ENCODE peak calls at places on chromosomes 11 and 22, in nine cellular contexts. I is IMR-90, D is heart left ventricle, Z is Peyer's patch, S is vagina, R is HCT116, W is tibial nerve, P is ovary, Q is A549. O is an unnamed sample.

GRCh38 chr11:76669901-76670474 is 559 bp downstream of the LRRC32 start:
- DNase-seq in I (peak), D (peak), Z (no peak), S (no peak), R (no peak), W (no peak), P (peak), Q (no peak), O (no peak)

GRCh38 chr11:76162336-76163288 is 43.7 kb downstream of the WNT11 start:
- DNase-seq in I (no peak), D (no peak), Z (no peak), S (no peak), R (no peak), W (no peak), P (no peak), Q (no peak), O (no peak)

GRCh38 chr11:75673977-75674582 is 5.2 kb upstream of the MAP6 start:
- DNase-seq in I (peak), D (no peak), Z (no peak), S (no peak), R (peak), W (no peak), P (no peak), Q (peak), O (peak)

GRCh38 chr11:120131941-120132644 is 5.8 kb downstream of the TRIM29 start:
- DNase-seq in I (no peak), D (peak), Z (no peak), S (peak), R (no peak), W (no peak), P (peak), Q (no peak), O (no peak)

GRCh38 chr11:12411806-12412727 is 34.7 kb downstream of the PARVA start:
- DNase-seq in I (peak), D (peak), Z (peak), S (no peak), R (peak), W (peak), P (peak), Q (peak), O (peak)

GRCh38 chr11:125071408-125071807 is 8.3 kb downstream of the SLC37A2 start:
- DNase-seq in I (no peak), D (no peak), Z (no peak), S (no peak), R (no peak), W (peak), P (no peak), Q (no peak), O (peak)

GRCh38 chr22:19703869-19704268 is 10.4 kb upstream of the SEPTIN5 start:
- DNase-seq in I (no peak), D (peak), Z (no peak), S (no peak), R (no peak), W (no peak), P (no peak), Q (no peak), O (no peak)

GRCh38 chr11:121890377-121890776 is 225.6 kb downstream of the BLID start:
- DNase-seq in I (peak), D (no peak), Z (no peak), S (no peak), R (no peak), W (no peak), P (no peak), Q (no peak), O (no peak)

GRCh38 chr11:124536520-124536919 is 6.9 kb downstream of the OR8B12 start:
- DNase-seq in I (peak), D (peak), Z (no peak), S (no peak), R (peak), W (peak), P (no peak), Q (peak), O (peak)

GRCh38 chr11:119787074-119787461 is 58.1 kb upstream of the NECTIN1 start:
- DNase-seq in I (no peak), D (no peak), Z (no peak), S (no peak), R (no peak), W (no peak), P (no peak), Q (no peak), O (no peak)

GRCh38 chr11:86214710-86215109 is 29.8 kb upstream of the EED start:
- DNase-seq in I (no peak), D (no peak), Z (no peak), S (no peak), R (no peak), W (no peak), P (no peak), Q (no peak), O (peak)

GRCh38 chr22:45867118-45867905 is 109.7 kb downstream of the WNT7B start:
- DNase-seq in I (no peak), D (no peak), Z (no peak), S (no peak), R (no peak), W (no peak), P (no peak), Q (no peak), O (no peak)

GRCh38 chr11:43360361-43361032 is 1.8 kb downstream of the TTC17 start:
- DNase-seq in I (peak), D (no peak), Z (no peak), S (no peak), R (no peak), W (no peak), P (no peak), Q (no peak), O (peak)

GRCh38 chr11:102733232-102733875 is 8.6 kb upstream of the MMP8 start:
- DNase-seq in I (peak), D (peak), Z (no peak), S (no peak), R (peak), W (peak), P (no peak), Q (peak), O (peak)

GRCh38 chr11:111540921-111541208 is 345 bp downstream of the LAYN start:
- DNase-seq in I (no peak), D (no peak), Z (no peak), S (no peak), R (no peak), W (no peak), P (no peak), Q (no peak), O (no peak)

GRCh38 chr11:16909375-16910035 is 104.7 kb downstream of the PLEKHA7 start:
- DNase-seq in I (no peak), D (no peak), Z (no peak), S (no peak), R (no peak), W (no peak), P (no peak), Q (no peak), O (no peak)

GRCh38 chr11:47161890-47162289 is 14.8 kb downstream of the ARFGAP2 start:
- DNase-seq in I (peak), D (no peak), Z (no peak), S (no peak), R (no peak), W (no peak), P (no peak), Q (no peak), O (no peak)

GRCh38 chr11:100585728-100586127 is 101.4 kb upstream of the ARHGAP42 start:
- DNase-seq in I (no peak), D (no peak), Z (no peak), S (no peak), R (no peak), W (peak), P (no peak), Q (no peak), O (no peak)

GRCh38 chr11:5234390-5234834 is at the start of gene HBD:
- DNase-seq in I (peak), D (no peak), Z (no peak), S (no peak), R (no peak), W (no peak), P (no peak), Q (no peak), O (peak)

GRCh38 chr22:17201285-17201945 is 17.8 kb downstream of the ADA2 start:
- DNase-seq in I (peak), D (no peak), Z (no peak), S (no peak), R (no peak), W (no peak), P (no peak), Q (peak), O (peak)

GRCh38 chr11:66868726-66869291 is 11.9 kb downstream of the LRFN4 start:
- DNase-seq in I (no peak), D (no peak), Z (peak), S (no peak), R (peak), W (no peak), P (no peak), Q (peak), O (peak)
- H3K4me3 ChIP-seq in I (no peak), D (no peak), Z (no peak), S (no peak), R (no peak), W (no peak), P (no peak), Q (no peak), O (no peak)

DNA sequence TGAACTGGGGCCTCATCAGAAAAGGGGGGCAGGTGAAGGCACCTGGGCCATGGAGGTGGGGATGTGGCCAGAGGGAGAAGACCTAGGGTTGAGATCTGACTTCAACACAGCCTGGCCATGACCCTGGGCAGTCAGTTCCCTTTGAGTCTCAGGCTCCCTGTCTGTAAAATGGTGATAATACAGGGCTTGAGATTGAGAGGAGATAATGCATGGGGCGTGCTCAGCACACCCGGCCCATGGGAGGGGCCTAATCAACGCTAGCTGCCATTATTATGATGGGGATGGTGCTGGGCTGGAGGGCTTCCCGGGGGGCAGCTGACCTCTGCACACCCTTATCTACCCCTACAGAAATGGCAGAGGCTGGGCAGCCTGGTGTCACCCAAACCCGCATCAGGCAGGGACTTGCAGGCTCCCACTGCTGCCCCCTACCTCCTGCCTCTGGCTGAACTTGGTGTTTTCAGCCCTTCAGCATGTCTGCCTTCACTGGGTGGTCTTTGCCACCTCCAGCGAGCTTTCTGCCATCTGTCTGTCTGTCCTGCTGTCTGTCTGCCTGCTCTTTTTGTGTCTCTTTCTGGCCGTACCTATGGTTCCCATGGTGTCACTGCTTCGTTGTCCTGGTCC is 84.5 kb downstream of the CACNA1I start:
- DNase-seq in I (no peak), D (no peak), Z (no peak), S (no peak), R (no peak), W (no peak), P (no peak), Q (peak), O (peak)
- TF ChIP-seq CTCF in I (no peak), D (no peak), Z (no peak), S (no peak), R (peak), W (no peak), P (no peak), Q (no peak), O (peak)

GRCh38 chr11:2904153-2905052 is 18.8 kb upstream of the CDKN1C start:
- DNase-seq in I (no peak), D (no peak), Z (no peak), S (no peak), R (no peak), W (no peak), P (peak), Q (peak), O (no peak)

GRCh38 chr11:2903672-2904011 is 18.1 kb upstream of the CDKN1C start:
- DNase-seq in I (no peak), D (no peak), Z (no peak), S (no peak), R (no peak), W (no peak), P (no peak), Q (no peak), O (no peak)

GRCh38 chr11:2902784-2903671 is 17.5 kb upstream of the CDKN1C start:
- DNase-seq in I (no peak), D (no peak), Z (no peak), S (no peak), R (no peak), W (no peak), P (peak), Q (peak), O (no peak)

GRCh38 chr11:2901196-2901796 is 15.7 kb upstream of the CDKN1C start:
- DNase-seq in I (no peak), D (no peak), Z (no peak), S (no peak), R (no peak), W (no peak), P (peak), Q (no peak), O (no peak)

DNA sequence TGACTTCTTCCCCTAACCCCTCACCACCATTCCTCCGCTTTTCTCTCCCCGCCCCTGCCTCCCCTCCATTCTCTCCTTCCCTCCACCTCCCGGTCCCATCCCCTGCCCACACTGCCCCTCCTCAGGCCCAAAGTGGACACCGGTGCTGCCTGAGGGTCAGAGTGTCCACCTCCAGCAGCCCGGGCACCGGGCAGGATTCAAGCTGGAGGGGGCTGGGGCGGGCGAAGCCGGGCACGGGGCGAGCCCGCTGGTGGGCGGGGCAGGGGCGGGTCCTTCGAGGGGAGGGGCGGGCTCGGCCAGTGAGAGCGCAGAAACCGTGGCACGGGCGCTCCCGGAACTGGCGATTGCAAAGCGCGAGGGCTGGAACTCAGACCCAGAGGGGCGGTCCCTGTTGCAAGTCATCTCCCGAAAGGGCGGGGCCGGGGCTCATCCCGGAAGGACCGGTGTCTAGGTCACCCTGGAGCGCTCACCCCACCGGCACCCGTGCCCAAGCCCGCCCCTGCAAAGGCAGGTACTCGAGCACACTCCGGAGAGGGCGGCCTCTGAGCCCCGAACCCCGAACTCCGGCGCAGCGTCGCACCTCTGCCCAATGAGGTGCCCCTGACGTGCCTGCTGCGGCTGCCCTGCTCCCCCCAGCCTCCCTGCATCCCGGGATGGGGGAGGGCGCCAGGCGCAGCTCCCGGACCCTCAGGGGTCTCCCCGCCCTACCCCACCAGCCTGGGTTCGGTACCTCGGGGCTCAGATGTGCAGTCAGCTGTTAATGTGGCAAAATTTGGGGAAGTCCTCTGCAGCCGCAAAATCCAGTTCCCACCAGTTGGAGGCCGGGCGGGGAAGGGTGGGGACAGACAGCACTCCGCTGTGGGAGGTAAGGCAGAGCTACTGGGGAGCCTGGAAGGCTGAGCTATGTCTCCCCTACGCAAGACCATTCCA is 16.5 kb upstream of the CDKN1C start:
- DNase-seq in I (peak), D (peak), Z (peak), S (peak), R (peak), W (peak), P (peak), Q (peak), O (peak)
- TF ChIP-seq POLR2A in I (no peak), D (no peak), Z (peak), S (no peak), R (no peak), W (no peak), P (peak), Q (peak), O (peak)

GRCh38 chr22:48613566-48614200 is 1214.0 kb downstream of the BRD1 start:
- DNase-seq in I (no peak), D (no peak), Z (no peak), S (no peak), R (no peak), W (no peak), P (no peak), Q (no peak), O (no peak)
- H3K4me3 ChIP-seq in I (no peak), D (no peak), Z (no peak), S (no peak), R (no peak), W (no peak), P (no peak), Q (no peak), O (no peak)